ENCODE peak calls at places on chromosomes 2 and 18, in six cellular contexts. One of them, this sample, is unnamed. For H3K36me3, the result is how much of the 10 kb centered on the place peaks cover.

GRCh38 chr18:45793295-45793965 is 32.0 kb upstream of the SIGLEC15 start:
- DNase-seq in CD4-positive, CD25-positive, alpha-beta regulatory T cell: no peak
- DNase-seq in mesendoderm: peak
- DNase-seq in left ventricle myocardium inferior: no peak
- DNase-seq in CD4-positive, alpha-beta memory T cell: no peak
- DNase-seq in fibroblast of lung: peak
- DNase-seq in this sample: peak

GRCh38 chr2:29463181-29463900 is 348.1 kb downstream of the CLIP4 start:
- DNase-seq in CD4-positive, CD25-positive, alpha-beta regulatory T cell: no peak
- DNase-seq in mesendoderm: peak
- DNase-seq in left ventricle myocardium inferior: no peak
- DNase-seq in CD4-positive, alpha-beta memory T cell: no peak
- DNase-seq in fibroblast of lung: peak
- DNase-seq in this sample: no peak

GRCh38 chr2:112887904-112888303 is 23.1 kb upstream of the IL37 start:
- DNase-seq in CD4-positive, CD25-positive, alpha-beta regulatory T cell: no peak
- DNase-seq in mesendoderm: no peak
- DNase-seq in left ventricle myocardium inferior: no peak
- DNase-seq in CD4-positive, alpha-beta memory T cell: no peak
- DNase-seq in fibroblast of lung: no peak
- DNase-seq in this sample: no peak

GRCh38 chr2:130729311-130730299 is 735 bp downstream of the GPR148 start:
- DNase-seq in CD4-positive, CD25-positive, alpha-beta regulatory T cell: no peak
- DNase-seq in mesendoderm: no peak
- DNase-seq in left ventricle myocardium inferior: no peak
- DNase-seq in CD4-positive, alpha-beta memory T cell: no peak
- DNase-seq in fibroblast of lung: no peak
- DNase-seq in this sample: no peak

GRCh38 chr2:24050041-24050655 is 607 bp downstream of the FKBP1B start:
- DNase-seq in CD4-positive, CD25-positive, alpha-beta regulatory T cell: no peak
- DNase-seq in mesendoderm: peak
- DNase-seq in left ventricle myocardium inferior: peak
- DNase-seq in CD4-positive, alpha-beta memory T cell: peak
- DNase-seq in fibroblast of lung: peak
- DNase-seq in this sample: no peak

GRCh38 chr2:177651833-177652232 is 259.3 kb downstream of the AGPS start:
- DNase-seq in CD4-positive, CD25-positive, alpha-beta regulatory T cell: no peak
- DNase-seq in mesendoderm: peak
- DNase-seq in left ventricle myocardium inferior: no peak
- DNase-seq in CD4-positive, alpha-beta memory T cell: no peak
- DNase-seq in fibroblast of lung: no peak
- DNase-seq in this sample: no peak

GRCh38 chr2:165079432-165079831 is 124.1 kb upstream of the SLC38A11 start:
- DNase-seq in CD4-positive, CD25-positive, alpha-beta regulatory T cell: no peak
- DNase-seq in mesendoderm: no peak
- DNase-seq in left ventricle myocardium inferior: no peak
- DNase-seq in CD4-positive, alpha-beta memory T cell: no peak
- DNase-seq in fibroblast of lung: no peak
- DNase-seq in this sample: no peak

GRCh38 chr18:5879479-5879882 is 15.8 kb downstream of the TMEM200C start:
- DNase-seq in CD4-positive, CD25-positive, alpha-beta regulatory T cell: no peak
- DNase-seq in mesendoderm: peak
- DNase-seq in left ventricle myocardium inferior: no peak
- DNase-seq in CD4-positive, alpha-beta memory T cell: no peak
- DNase-seq in fibroblast of lung: peak
- DNase-seq in this sample: peak

GRCh38 chr2:59276917-59277316 is 1035.8 kb upstream of the FANCL start:
- DNase-seq in CD4-positive, CD25-positive, alpha-beta regulatory T cell: no peak
- DNase-seq in mesendoderm: no peak
- DNase-seq in left ventricle myocardium inferior: no peak
- DNase-seq in CD4-positive, alpha-beta memory T cell: no peak
- DNase-seq in fibroblast of lung: no peak
- DNase-seq in this sample: no peak

GRCh38 chr18:26634631-26635030 is 86.3 kb upstream of the KCTD1 start:
- DNase-seq in CD4-positive, CD25-positive, alpha-beta regulatory T cell: no peak
- DNase-seq in mesendoderm: no peak
- DNase-seq in left ventricle myocardium inferior: no peak
- DNase-seq in CD4-positive, alpha-beta memory T cell: no peak
- DNase-seq in fibroblast of lung: no peak
- DNase-seq in this sample: no peak

GRCh38 chr2:54570925-54571694 is 115.0 kb downstream of the SPTBN1 start:
- DNase-seq in CD4-positive, CD25-positive, alpha-beta regulatory T cell: peak
- DNase-seq in mesendoderm: no peak
- DNase-seq in left ventricle myocardium inferior: peak
- DNase-seq in CD4-positive, alpha-beta memory T cell: peak
- DNase-seq in fibroblast of lung: peak
- DNase-seq in this sample: no peak

GRCh38 chr2:241598487-241598886 is 38.5 kb downstream of the THAP4 start:
- DNase-seq in CD4-positive, CD25-positive, alpha-beta regulatory T cell: no peak
- DNase-seq in mesendoderm: peak
- DNase-seq in left ventricle myocardium inferior: no peak
- DNase-seq in CD4-positive, alpha-beta memory T cell: no peak
- DNase-seq in fibroblast of lung: no peak
- DNase-seq in this sample: peak

GRCh38 chr2:155525194-155525593 is 807.3 kb downstream of the NR4A2 start:
- DNase-seq in CD4-positive, CD25-positive, alpha-beta regulatory T cell: no peak
- DNase-seq in mesendoderm: no peak
- DNase-seq in left ventricle myocardium inferior: no peak
- DNase-seq in CD4-positive, alpha-beta memory T cell: no peak
- DNase-seq in fibroblast of lung: no peak
- DNase-seq in this sample: no peak

GRCh38 chr2:28381225-28382180 is 11.2 kb upstream of the FOSL2 start:
- DNase-seq in CD4-positive, CD25-positive, alpha-beta regulatory T cell: no peak
- DNase-seq in mesendoderm: no peak
- DNase-seq in left ventricle myocardium inferior: no peak
- DNase-seq in CD4-positive, alpha-beta memory T cell: no peak
- DNase-seq in fibroblast of lung: no peak
- DNase-seq in this sample: no peak

GRCh38 chr18:9130195-9130594 is 6.4 kb upstream of the ANKRD12 start:
- DNase-seq in CD4-positive, CD25-positive, alpha-beta regulatory T cell: no peak
- DNase-seq in mesendoderm: no peak
- DNase-seq in left ventricle myocardium inferior: no peak
- DNase-seq in CD4-positive, alpha-beta memory T cell: no peak
- DNase-seq in fibroblast of lung: no peak
- DNase-seq in this sample: peak

GRCh38 chr18:9126337-9126736 is 10.2 kb upstream of the ANKRD12 start:
- DNase-seq in CD4-positive, CD25-positive, alpha-beta regulatory T cell: no peak
- DNase-seq in mesendoderm: no peak
- DNase-seq in left ventricle myocardium inferior: no peak
- DNase-seq in CD4-positive, alpha-beta memory T cell: no peak
- DNase-seq in fibroblast of lung: no peak
- DNase-seq in this sample: no peak

GRCh38 chr18:9123520-9123919 is 13.1 kb upstream of the ANKRD12 start:
- DNase-seq in CD4-positive, CD25-positive, alpha-beta regulatory T cell: no peak
- DNase-seq in mesendoderm: no peak
- DNase-seq in left ventricle myocardium inferior: no peak
- DNase-seq in CD4-positive, alpha-beta memory T cell: no peak
- DNase-seq in fibroblast of lung: no peak
- DNase-seq in this sample: no peak

GRCh38 chr18:9120796-9121195 is 15.8 kb upstream of the ANKRD12 start:
- DNase-seq in CD4-positive, CD25-positive, alpha-beta regulatory T cell: no peak
- DNase-seq in mesendoderm: no peak
- DNase-seq in left ventricle myocardium inferior: no peak
- DNase-seq in CD4-positive, alpha-beta memory T cell: peak
- DNase-seq in fibroblast of lung: no peak
- DNase-seq in this sample: no peak

GRCh38 chr18:9124824-9125223 is 11.8 kb upstream of the ANKRD12 start:
- DNase-seq in CD4-positive, CD25-positive, alpha-beta regulatory T cell: no peak
- DNase-seq in mesendoderm: no peak
- DNase-seq in left ventricle myocardium inferior: no peak
- DNase-seq in CD4-positive, alpha-beta memory T cell: no peak
- DNase-seq in fibroblast of lung: no peak
- DNase-seq in this sample: no peak
- H3K36me3 ChIP-seq in CD4-positive, CD25-positive, alpha-beta regulatory T cell: half or more
- H3K36me3 ChIP-seq in mesendoderm: under half
- H3K36me3 ChIP-seq in left ventricle myocardium inferior: half or more
- H3K36me3 ChIP-seq in CD4-positive, alpha-beta memory T cell: under half
- H3K36me3 ChIP-seq in fibroblast of lung: under half
- H3K36me3 ChIP-seq in this sample: half or more

DNA sequence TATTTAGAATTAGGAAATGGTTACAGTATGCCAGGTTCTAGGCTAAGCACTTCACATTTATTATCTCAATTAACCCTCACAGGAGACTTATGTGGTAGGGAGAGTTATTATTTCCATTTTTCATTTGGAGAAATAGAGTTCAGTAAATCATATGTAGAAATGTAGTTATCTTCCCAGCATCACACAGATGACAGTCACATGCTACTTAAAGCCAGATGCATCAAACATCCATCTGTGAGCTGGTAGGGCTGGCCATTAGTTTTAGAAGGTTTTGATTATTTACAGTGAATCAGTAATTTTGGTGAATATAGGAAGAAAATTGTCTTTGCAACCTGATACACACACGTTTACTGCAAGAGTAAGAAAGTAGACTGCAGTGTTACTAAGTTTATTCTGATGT is 97.9 kb downstream of the RIT2 start:
- DNase-seq in CD4-positive, CD25-positive, alpha-beta regulatory T cell: no peak
- DNase-seq in mesendoderm: no peak
- DNase-seq in left ventricle myocardium inferior: no peak
- DNase-seq in CD4-positive, alpha-beta memory T cell: no peak
- DNase-seq in fibroblast of lung: no peak
- DNase-seq in this sample: no peak
- H3K27ac ChIP-seq in CD4-positive, CD25-positive, alpha-beta regulatory T cell: no peak
- H3K27ac ChIP-seq in mesendoderm: no peak
- H3K27ac ChIP-seq in left ventricle myocardium inferior: no peak
- H3K27ac ChIP-seq in CD4-positive, alpha-beta memory T cell: no peak
- H3K27ac ChIP-seq in fibroblast of lung: no peak
- H3K27ac ChIP-seq in this sample: no peak

GRCh38 chr18:12819330-12819729 is 64.7 kb downstream of the PTPN2 start:
- DNase-seq in CD4-positive, CD25-positive, alpha-beta regulatory T cell: no peak
- DNase-seq in mesendoderm: no peak
- DNase-seq in left ventricle myocardium inferior: no peak
- DNase-seq in CD4-positive, alpha-beta memory T cell: no peak
- DNase-seq in fibroblast of lung: no peak
- DNase-seq in this sample: no peak

GRCh38 chr18:12821408-12821807 is 62.6 kb downstream of the PTPN2 start:
- DNase-seq in CD4-positive, CD25-positive, alpha-beta regulatory T cell: no peak
- DNase-seq in mesendoderm: peak
- DNase-seq in left ventricle myocardium inferior: no peak
- DNase-seq in CD4-positive, alpha-beta memory T cell: no peak
- DNase-seq in fibroblast of lung: no peak
- DNase-seq in this sample: no peak

GRCh38 chr18:12823892-12824291 is 60.1 kb downstream of the PTPN2 start:
- DNase-seq in CD4-positive, CD25-positive, alpha-beta regulatory T cell: no peak
- DNase-seq in mesendoderm: no peak
- DNase-seq in left ventricle myocardium inferior: no peak
- DNase-seq in CD4-positive, alpha-beta memory T cell: no peak
- DNase-seq in fibroblast of lung: no peak
- DNase-seq in this sample: no peak

GRCh38 chr18:12820526-12820925 is 63.5 kb downstream of the PTPN2 start:
- DNase-seq in CD4-positive, CD25-positive, alpha-beta regulatory T cell: no peak
- DNase-seq in mesendoderm: no peak
- DNase-seq in left ventricle myocardium inferior: no peak
- DNase-seq in CD4-positive, alpha-beta memory T cell: no peak
- DNase-seq in fibroblast of lung: no peak
- DNase-seq in this sample: no peak

GRCh38 chr18:12819822-12820221 is 64.2 kb downstream of the PTPN2 start:
- DNase-seq in CD4-positive, CD25-positive, alpha-beta regulatory T cell: no peak
- DNase-seq in mesendoderm: no peak
- DNase-seq in left ventricle myocardium inferior: no peak
- DNase-seq in CD4-positive, alpha-beta memory T cell: no peak
- DNase-seq in fibroblast of lung: no peak
- DNase-seq in this sample: no peak
- H3K36me3 ChIP-seq in CD4-positive, CD25-positive, alpha-beta regulatory T cell: half or more
- H3K36me3 ChIP-seq in mesendoderm: under half
- H3K36me3 ChIP-seq in left ventricle myocardium inferior: under half
- H3K36me3 ChIP-seq in CD4-positive, alpha-beta memory T cell: under half
- H3K36me3 ChIP-seq in fibroblast of lung: under half
- H3K36me3 ChIP-seq in this sample: under half

GRCh38 chr2:230330206-230330605 is 3.2 kb downstream of the SP140L start:
- DNase-seq in CD4-positive, CD25-positive, alpha-beta regulatory T cell: no peak
- DNase-seq in mesendoderm: no peak
- DNase-seq in left ventricle myocardium inferior: no peak
- DNase-seq in CD4-positive, alpha-beta memory T cell: no peak
- DNase-seq in fibroblast of lung: no peak
- DNase-seq in this sample: no peak

GRCh38 chr2:230330725-230331124 is 3.7 kb downstream of the SP140L start:
- DNase-seq in CD4-positive, CD25-positive, alpha-beta regulatory T cell: no peak
- DNase-seq in mesendoderm: no peak
- DNase-seq in left ventricle myocardium inferior: no peak
- DNase-seq in CD4-positive, alpha-beta memory T cell: no peak
- DNase-seq in fibroblast of lung: peak
- DNase-seq in this sample: no peak

GRCh38 chr2:230335461-230335863 is 8.5 kb downstream of the SP140L start:
- DNase-seq in CD4-positive, CD25-positive, alpha-beta regulatory T cell: no peak
- DNase-seq in mesendoderm: no peak
- DNase-seq in left ventricle myocardium inferior: no peak
- DNase-seq in CD4-positive, alpha-beta memory T cell: no peak
- DNase-seq in fibroblast of lung: peak
- DNase-seq in this sample: no peak

DNA sequence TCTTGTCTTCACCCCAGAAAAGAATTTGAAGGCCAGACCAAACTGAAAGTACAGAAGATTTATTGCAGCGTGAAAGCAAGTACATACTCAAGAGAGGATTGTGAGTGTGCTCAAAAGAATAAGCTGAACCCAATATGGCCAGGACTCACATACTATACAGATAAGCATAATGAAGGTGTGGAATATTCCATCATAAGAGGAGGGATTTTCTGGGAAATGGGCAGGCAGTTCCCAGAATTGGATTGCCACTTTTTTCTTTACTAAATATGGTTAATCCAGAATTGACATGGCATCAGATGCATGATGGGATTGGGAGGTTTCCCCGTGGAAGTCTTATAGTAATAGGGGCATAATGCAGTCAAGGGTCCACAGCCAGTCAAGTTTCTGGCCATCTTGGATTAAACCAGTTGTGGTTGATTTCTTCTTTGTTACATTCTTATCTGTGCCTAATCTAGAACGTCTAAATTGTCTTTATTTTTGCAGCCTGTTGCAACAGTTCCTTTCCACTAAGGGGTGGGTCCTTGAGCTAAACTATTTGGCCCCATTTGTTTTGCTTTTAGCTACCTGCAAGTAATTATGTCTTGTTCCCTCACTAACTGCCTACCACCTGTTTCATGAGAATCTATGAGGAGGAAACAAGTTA is 9.0 kb downstream of the SP140L start:
- DNase-seq in CD4-positive, CD25-positive, alpha-beta regulatory T cell: no peak
- DNase-seq in mesendoderm: no peak
- DNase-seq in left ventricle myocardium inferior: no peak
- DNase-seq in CD4-positive, alpha-beta memory T cell: no peak
- DNase-seq in fibroblast of lung: no peak
- DNase-seq in this sample: no peak
- H3K27ac ChIP-seq in CD4-positive, CD25-positive, alpha-beta regulatory T cell: peak
- H3K27ac ChIP-seq in mesendoderm: no peak
- H3K27ac ChIP-seq in left ventricle myocardium inferior: no peak
- H3K27ac ChIP-seq in CD4-positive, alpha-beta memory T cell: peak
- H3K27ac ChIP-seq in fibroblast of lung: no peak
- H3K27ac ChIP-seq in this sample: no peak

DNA sequence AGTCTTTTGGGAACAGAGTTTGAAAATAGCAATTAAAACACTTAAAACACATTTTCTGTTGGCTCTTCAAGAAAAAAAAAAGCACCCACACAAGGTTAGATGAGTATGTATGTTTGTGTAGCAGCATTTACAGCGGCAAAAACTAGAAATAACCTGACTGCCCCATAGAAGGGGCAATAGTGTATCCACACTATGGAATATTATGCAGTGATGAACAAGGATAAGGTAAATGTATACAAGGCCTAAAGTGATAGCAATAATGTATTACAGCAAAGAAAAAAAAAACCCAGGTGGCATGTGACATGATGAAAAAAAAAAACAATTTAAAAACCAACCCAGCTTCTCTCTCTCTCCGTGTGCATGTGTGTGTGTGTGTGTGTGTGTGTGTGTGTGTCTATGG is 34.8 kb downstream of the POLR1A start:
- DNase-seq in CD4-positive, CD25-positive, alpha-beta regulatory T cell: no peak
- DNase-seq in mesendoderm: no peak
- DNase-seq in left ventricle myocardium inferior: no peak
- DNase-seq in CD4-positive, alpha-beta memory T cell: no peak
- DNase-seq in fibroblast of lung: no peak
- DNase-seq in this sample: no peak
- H3K36me3 ChIP-seq in CD4-positive, CD25-positive, alpha-beta regulatory T cell: under half
- H3K36me3 ChIP-seq in mesendoderm: under half
- H3K36me3 ChIP-seq in left ventricle myocardium inferior: half or more
- H3K36me3 ChIP-seq in CD4-positive, alpha-beta memory T cell: under half
- H3K36me3 ChIP-seq in fibroblast of lung: under half
- H3K36me3 ChIP-seq in this sample: half or more

This sample was measured in Karpas-422.